ENCODE peak calls at places on chromosomes 7 and 10, in five cellular contexts. A is HCEC 1CT, O is astrocyte of the spinal cord, J is AG08396, Z is CMK. S is an unnamed sample.
A peak's percentile ranks its signal among the peaks of the same experiment; 100 is the strongest.

GRCh38 chr10:27240891-27241639 is 468 bp upstream of the ACBD5 start:
- DNase-seq in O (peak; percentile 26), Z (no peak), A (peak; percentile 4), J (peak; percentile 12), S (no peak)

GRCh38 chr7:40604601-40605438 is 470.0 kb downstream of the SUGCT start:
- DNase-seq in J (peak; percentile 66), Z (no peak), O (peak; percentile 65), A (no peak), S (peak; percentile 55)

GRCh38 chr7:151010002-151010306 is 14.3 kb downstream of the ATG9B start:
- DNase-seq in O (no peak), Z (no peak), J (no peak), A (no peak), S (no peak)

GRCh38 chr10:49612513-49613159 is 1.2 kb upstream of the CHAT start:
- DNase-seq in O (no peak), A (no peak), Z (no peak), J (no peak), S (peak; percentile 79)

GRCh38 chr10:97336942-97337719 is 2.6 kb upstream of the FRAT2 start:
- DNase-seq in O (no peak), J (no peak), A (no peak), Z (no peak), S (peak; percentile 26)

GRCh38 chr7:7181519-7182155 is 707 bp upstream of the C1GALT1 start:
- DNase-seq in A (no peak), J (peak; percentile 15), O (no peak), Z (peak; percentile 78), S (no peak)

GRCh38 chr10:11875499-11876281 is 52.5 kb downstream of the PROSER2 start:
- DNase-seq in J (peak; percentile 99), A (peak; percentile 94), O (peak; percentile 65), Z (no peak), S (peak; percentile 56)

GRCh38 chr10:97574374-97575100 is 2.0 kb downstream of the ANKRD2 start:
- DNase-seq in A (peak; percentile 35), O (peak; percentile 58), J (peak; percentile 85), Z (no peak), S (peak; percentile 60)

GRCh38 chr7:10756981-10757380 is 216.7 kb upstream of the PHF14 start:
- DNase-seq in Z (no peak), A (no peak), O (no peak), J (no peak), S (no peak)

GRCh38 chr7:3109516-3109915 is 65.8 kb upstream of the CARD11 start:
- DNase-seq in Z (no peak), J (no peak), O (no peak), A (no peak), S (no peak)

GRCh38 chr7:32586291-32587221 is 91.3 kb downstream of the AVL9 start:
- DNase-seq in J (peak; percentile 30), Z (no peak), O (peak; percentile 98), A (peak; percentile 97), S (peak; percentile 92)

GRCh38 chr10:43264987-43265798 is 1.7 kb downstream of the RASGEF1A start:
- DNase-seq in O (no peak), Z (no peak), A (no peak), J (peak; percentile 14), S (no peak)

GRCh38 chr10:43212043-43212721 is 54.7 kb downstream of the RASGEF1A start:
- DNase-seq in O (no peak), J (no peak), Z (no peak), A (no peak), S (no peak)

GRCh38 chr7:87156709-87157108 is 4.5 kb downstream of the DMTF1 start:
- DNase-seq in Z (no peak), J (no peak), A (peak; percentile 49), O (no peak), S (no peak)

GRCh38 chr7:69871886-69872592 is 273.8 kb downstream of the AUTS2 start:
- DNase-seq in Z (peak; percentile 4), J (no peak), A (no peak), O (peak; percentile 6), S (no peak)

GRCh38 chr7:20241491-20242261 is 24.5 kb upstream of the MACC1 start:
- DNase-seq in A (no peak), Z (no peak), J (no peak), O (peak; percentile 96), S (peak; percentile 64)

GRCh38 chr7:99143522-99143852 is 421 bp downstream of the SMURF1 start:
- DNase-seq in Z (no peak), A (no peak), J (no peak), O (no peak), S (no peak)

GRCh38 chr10:80537705-80538480 is at the start of gene SH2D4B:
- DNase-seq in J (no peak), Z (no peak), O (no peak), A (no peak), S (no peak)

GRCh38 chr10:3074145-3074665 is 6.9 kb downstream of the PFKP start:
- DNase-seq in A (no peak), J (no peak), O (no peak), Z (no peak), S (no peak)

GRCh38 chr7:64872351-64872750 is 30.7 kb upstream of the ZNF273 start:
- DNase-seq in O (no peak), J (no peak), A (no peak), Z (no peak), S (no peak)

GRCh38 chr10:127123626-127124025 is 72.8 kb downstream of the INSYN2A start:
- DNase-seq in A (no peak), Z (no peak), O (peak; percentile 23), J (no peak), S (no peak)

GRCh38 chr7:47345754-47346377 is 236.0 kb downstream of the TNS3 start:
- DNase-seq in A (no peak), Z (no peak), J (no peak), O (no peak), S (no peak)

GRCh38 chr10:123559066-123559822 is 106.9 kb upstream of the GPR26 start:
- DNase-seq in J (peak; percentile 86), Z (peak; percentile 34), O (peak; percentile 48), A (no peak), S (peak; percentile 71)

GRCh38 chr10:14936584-14936983 is 17.3 kb downstream of the DCLRE1C start:
- DNase-seq in O (no peak), J (no peak), A (no peak), Z (no peak), S (no peak)

S was measured in A673.